ENCODE peak calls at places on chromosome 1, in six cellular contexts. I is activated CD4-positive, alpha-beta T cell treated with anti-CD3 and anti-CD28 coated beads, Interleukin-2, amount 50 U/mL, for 4 hours; H is GM18507; V is activated naive CD4-positive, alpha-beta T cell treated with anti-CD3 and anti-CD28 coated beads, Interleukin-2, amount 50 U/mL, for 16 hours; L is activated T-helper 1 cell treated with Interleukin-2 at 50 U/mL for 16 hours; Y is GM10248. R is an unnamed sample.

GRCh38 chr1:194014004-194014403 is 827.6 kb upstream of the B3GALT2 start:
- DNase-seq in I (no peak), H (no peak), V (no peak), L (no peak), Y (no peak), R (no peak)

GRCh38 chr1:152442765-152443164 is 28.7 kb upstream of the CRNN start:
- DNase-seq in I (no peak), H (no peak), V (no peak), L (no peak), Y (no peak), R (peak; percentile 21)

GRCh38 chr1:193312432-193312831 is 126.0 kb upstream of the B3GALT2 start:
- DNase-seq in I (no peak), H (no peak), V (no peak), L (no peak), Y (no peak), R (no peak)

GRCh38 chr1:210647406-210648333 is 319.0 kb downstream of the HHAT start:
- DNase-seq in I (no peak), H (no peak), V (no peak), L (no peak), Y (no peak), R (no peak)

GRCh38 chr1:119783354-119784126 is 14.8 kb upstream of the HMGCS2 start:
- DNase-seq in I (no peak), H (no peak), V (no peak), L (no peak), Y (no peak), R (no peak)

GRCh38 chr1:156281281-156282142 is 1.1 kb downstream of the SMG5 start:
- DNase-seq in I (peak; percentile 25), H (peak; percentile 17), V (peak; percentile 60), L (no peak), Y (peak; percentile 58), R (no peak)

GRCh38 chr1:100995196-100995983 is 30.2 kb downstream of the DPH5 start:
- DNase-seq in I (no peak), H (no peak), V (no peak), L (no peak), Y (no peak), R (no peak)

GRCh38 chr1:163650624-163651023 is 328.9 kb downstream of the NUF2 start:
- DNase-seq in I (no peak), H (no peak), V (no peak), L (no peak), Y (no peak), R (no peak)

GRCh38 chr1:43007377-43008105 is 48.9 kb upstream of the SLC2A1 start:
- DNase-seq in I (no peak), H (no peak), V (no peak), L (no peak), Y (no peak), R (peak; percentile 48)

GRCh38 chr1:21932127-21932526 is 5.0 kb downstream of the HSPG2 start:
- DNase-seq in I (no peak), H (no peak), V (no peak), L (no peak), Y (no peak), R (no peak)

GRCh38 chr1:89130716-89131115 is 4.8 kb upstream of the GBP2 start:
- DNase-seq in I (no peak), H (no peak), V (no peak), L (no peak), Y (no peak), R (no peak)

GRCh38 chr1:27049607-27050006 is 37.0 kb upstream of the TENT5B start:
- DNase-seq in I (no peak), H (no peak), V (no peak), L (no peak), Y (no peak), R (no peak)

GRCh38 chr1:9615316-9616063 is 26.8 kb downstream of the TMEM201 start:
- DNase-seq in I (peak; percentile 40), H (peak; percentile 54), V (peak; percentile 54), L (peak; percentile 34), Y (peak; percentile 83), R (no peak)

GRCh38 chr1:236603896-236604217 is 459 bp downstream of the HEATR1 start:
- DNase-seq in I (no peak), H (peak; percentile 3), V (no peak), L (no peak), Y (no peak), R (no peak)

GRCh38 chr1:10617931-10618885 is 143.5 kb downstream of the PEX14 start:
- DNase-seq in I (no peak), H (no peak), V (no peak), L (no peak), Y (no peak), R (no peak)

GRCh38 chr1:238465449-238465848 is 574.7 kb upstream of the ZP4 start:
- DNase-seq in I (no peak), H (no peak), V (no peak), L (no peak), Y (no peak), R (no peak)

GRCh38 chr1:164479242-164479641 is 79.7 kb upstream of the PBX1 start:
- DNase-seq in I (no peak), H (no peak), V (no peak), L (no peak), Y (no peak), R (no peak)

GRCh38 chr1:43651922-43652321 is 2.0 kb downstream of the KDM4A start:
- DNase-seq in I (no peak), H (no peak), V (no peak), L (no peak), Y (no peak), R (no peak)

GRCh38 chr1:46705408-46705807 is 13.5 kb downstream of the EFCAB14 start:
- DNase-seq in I (no peak), H (no peak), V (no peak), L (no peak), Y (no peak), R (no peak)

R was measured in pancreas.